ENCODE peak calls at places on chromosome 19, in seven cellular contexts. O, B, Z, A, K, G and Y are unnamed samples.

GRCh38 chr19:3725640-3726310 is 17.6 kb downstream of the TJP3 start:
- DNase-seq in K (no peak), A (no peak), O (peak; percentile 66), B (no peak), Z (no peak), G (no peak), Y (no peak)

GRCh38 chr19:50486823-50487515 is 10.3 kb upstream of the GARIN5A start:
- DNase-seq in G (no peak), A (peak; percentile 83), Z (peak; percentile 11), K (no peak), O (no peak), B (peak; percentile 60), Y (no peak)

GRCh38 chr19:12994701-12995595 is at the start of gene NFIX:
- DNase-seq in G (no peak), O (peak; percentile 98), Z (peak; percentile 27), A (peak; percentile 69), B (peak; percentile 65), K (peak; percentile 95), Y (no peak)

GRCh38 chr19:6828306-6828697 is 55.8 kb downstream of the VAV1 start:
- DNase-seq in G (peak; percentile 48), K (peak; percentile 39), B (no peak), Z (no peak), O (no peak), A (peak; percentile 96), Y (no peak)

GRCh38 chr19:1668339-1669123 is 16.1 kb upstream of the TCF3 start:
- DNase-seq in A (no peak), B (peak; percentile 43), Z (no peak), G (no peak), O (peak; percentile 91), K (no peak), Y (peak; percentile 80)

GRCh38 chr19:45782162-45782623 is at the start of gene DMPK:
- DNase-seq in A (no peak), K (peak; percentile 84), Z (no peak), B (no peak), G (no peak), O (peak; percentile 95), Y (no peak)

GRCh38 chr19:50509366-50509765 is 1.6 kb downstream of the JOSD2 start:
- DNase-seq in K (no peak), G (no peak), B (no peak), Z (no peak), O (no peak), A (no peak), Y (no peak)

GRCh38 chr19:22602631-22603272 is 31.4 kb upstream of the ZNF492 start:
- DNase-seq in A (no peak), K (no peak), Z (no peak), O (peak; percentile 58), B (no peak), G (no peak), Y (no peak)

GRCh38 chr19:18636183-18636968 is 452 bp upstream of the KLHL26 start:
- DNase-seq in B (peak; percentile 99), Z (peak; percentile 99), A (peak; percentile 94), G (peak; percentile 83), K (peak; percentile 93), O (peak; percentile 99), Y (peak; percentile 91)

GRCh38 chr19:16062789-16063188 is 13.5 kb upstream of the TPM4 start:
- DNase-seq in O (peak; percentile 60), A (peak; percentile 73), G (no peak), K (no peak), Z (peak; percentile 51), B (peak; percentile 70), Y (no peak)

GRCh38 chr19:55027472-55028337 is 10.4 kb downstream of the GP6 start:
- DNase-seq in B (no peak), A (peak; percentile 32), Z (no peak), O (peak; percentile 68), G (no peak), K (peak; percentile 72), Y (no peak)

GRCh38 chr19:38793186-38793585 is 4.2 kb downstream of the LGALS7B start:
- DNase-seq in Z (no peak), B (no peak), O (peak; percentile 36), K (no peak), A (peak; percentile 12), G (peak; percentile 23), Y (no peak)

GRCh38 chr19:48664476-48664875 is 8.3 kb downstream of the NTN5 start:
- DNase-seq in A (no peak), O (peak; percentile 52), G (no peak), Z (no peak), K (peak; percentile 66), B (no peak), Y (no peak)

GRCh38 chr19:10158071-10158470 is 36.7 kb downstream of the DNMT1 start:
- DNase-seq in B (no peak), A (no peak), G (no peak), O (no peak), K (peak; percentile 45), Z (no peak), Y (no peak)

GRCh38 chr19:7869910-7870511 is 4.2 kb downstream of the PRR36 start:
- DNase-seq in G (no peak), O (peak; percentile 84), A (peak; percentile 87), K (no peak), B (peak; percentile 76), Z (no peak), Y (peak; percentile 80)

GRCh38 chr19:29712744-29713516 is 2.1 kb downstream of the C19orf12 start:
- DNase-seq in O (no peak), K (no peak), Z (no peak), A (no peak), G (no peak), B (no peak), Y (no peak)

GRCh38 chr19:7677664-7678311 is 898 bp downstream of the MCEMP1 start:
- DNase-seq in G (no peak), Z (no peak), A (no peak), B (no peak), K (peak; percentile 46), O (peak; percentile 49), Y (no peak)

GRCh38 chr19:4007836-4008539 is 452 bp downstream of the PIAS4 start:
- DNase-seq in Z (no peak), B (no peak), K (no peak), A (no peak), O (peak; percentile 92), G (no peak), Y (no peak)

GRCh38 chr19:2089727-2090053 is 6.4 kb downstream of the MOB3A start:
- DNase-seq in A (no peak), O (no peak), K (no peak), B (no peak), Z (no peak), G (no peak), Y (no peak)

GRCh38 chr19:52065399-52065798 is 16.8 kb upstream of the ZNF432 start:
- DNase-seq in A (no peak), O (no peak), K (no peak), Z (no peak), B (no peak), G (no peak), Y (no peak)

GRCh38 chr19:1929051-1929742 is 11.8 kb upstream of the CSNK1G2 start:
- DNase-seq in G (no peak), K (peak; percentile 97), A (peak; percentile 76), Z (peak; percentile 80), O (peak; percentile 98), B (peak; percentile 88), Y (peak; percentile 87)

GRCh38 chr19:4974855-4975469 is 6.0 kb downstream of the KDM4B start:
- DNase-seq in O (peak; percentile 5), A (no peak), G (no peak), B (no peak), K (no peak), Z (no peak), Y (no peak)

GRCh38 chr19:43464089-43464775 is 1.2 kb downstream of the LYPD3 start:
- DNase-seq in Z (peak; percentile 71), K (peak; percentile 88), A (no peak), B (peak; percentile 70), G (no peak), O (peak; percentile 87), Y (no peak)

GRCh38 chr19:4802711-4803110 is 11.2 kb downstream of the FEM1A start:
- DNase-seq in Z (no peak), G (no peak), O (no peak), B (no peak), K (no peak), A (no peak), Y (no peak)

GRCh38 chr19:48344892-48345291 is 18.8 kb downstream of the TMEM143 start:
- DNase-seq in O (no peak), B (no peak), A (no peak), G (no peak), K (no peak), Z (no peak), Y (no peak)

GRCh38 chr19:306151-306900 is 15.1 kb upstream of the PLPP2 start:
- DNase-seq in K (no peak), Z (no peak), G (no peak), B (no peak), O (peak; percentile 65), A (no peak), Y (no peak)
- H3K36me3 ChIP-seq in K (peaks cover 19% of the 10 kb centered on the region), Z (no peaks in the 10 kb centered on the region), G (peaks cover 1% of the 10 kb centered on the region), B (peaks cover 31% of the 10 kb centered on the region), O (peaks cover 17% of the 10 kb centered on the region), A (no peaks in the 10 kb centered on the region), Y (peaks cover 2% of the 10 kb centered on the region)

GRCh38 chr19:56538254-56538760 is 441 bp upstream of the ZFP28 start:
- DNase-seq in A (peak; percentile 31), G (peak; percentile 62), O (peak; percentile 99), K (peak; percentile 98), B (peak; percentile 95), Z (peak; percentile 84), Y (peak; percentile 72)

GRCh38 chr19:56538761-56539263 is at the start of gene ZFP28:
- DNase-seq in A (no peak), G (no peak), Z (peak; percentile 60), B (peak; percentile 86), O (peak; percentile 79), K (peak; percentile 96), Y (no peak)

GRCh38 chr19:56537442-56537841 is 1.3 kb upstream of the ZFP28 start:
- DNase-seq in K (no peak), A (no peak), B (no peak), Z (no peak), G (no peak), O (no peak), Y (no peak)
- H3K4me3 ChIP-seq in K (no peak overlapping the region), A (no peak overlapping the region), B (no peak overlapping the region), Z (peak overlapping the region; percentile 95), G (no peak overlapping the region), O (peak overlapping the region; percentile 99), Y (no peak overlapping the region)

GRCh38 chr19:35106291-35106583 is 9.4 kb upstream of the FXYD3 start:
- DNase-seq in K (peak; percentile 71), G (no peak), O (peak; percentile 32), B (no peak), A (no peak), Z (no peak), Y (no peak)
- H3K36me3 ChIP-seq in K (no peaks in the 10 kb centered on the region), G (no peaks in the 10 kb centered on the region), O (no peaks in the 10 kb centered on the region), B (no peaks in the 10 kb centered on the region), A (no peaks in the 10 kb centered on the region), Z (no peaks in the 10 kb centered on the region), Y (no peaks in the 10 kb centered on the region)

DNA sequence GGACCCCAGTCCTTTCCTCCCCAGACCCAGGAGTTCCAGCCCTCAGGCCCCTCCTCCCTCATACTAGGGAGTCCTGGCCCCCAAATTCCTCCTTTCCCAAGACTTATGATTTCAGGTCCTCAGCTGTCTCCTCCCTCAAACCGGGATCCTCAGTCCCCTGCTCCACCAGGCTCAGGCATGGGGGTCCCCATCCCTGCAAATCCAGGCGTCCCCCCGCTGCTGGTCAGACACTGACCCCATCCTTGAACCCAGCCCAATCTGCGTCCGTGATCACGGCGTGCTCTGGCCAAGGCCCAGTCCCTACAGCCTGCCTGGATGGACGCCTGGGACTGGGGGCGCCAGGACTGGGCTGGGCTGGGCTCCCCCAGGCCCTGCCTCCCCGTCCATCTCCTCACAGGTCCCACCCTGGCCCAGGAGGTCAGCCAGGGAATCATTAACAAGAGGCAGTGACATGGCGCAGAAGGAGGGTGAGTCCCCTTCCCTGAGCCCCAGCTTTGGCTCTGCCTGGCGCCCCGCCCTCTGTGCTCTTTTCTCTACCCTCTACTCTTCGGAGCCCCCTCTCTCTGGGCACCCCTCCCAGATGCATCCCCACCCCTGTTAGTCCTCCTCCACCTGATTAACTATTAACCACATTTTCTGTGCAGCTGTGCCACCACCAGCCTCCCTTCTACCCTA is 672 bp downstream of the HPN start:
- DNase-seq in Z (no peak), G (no peak), A (no peak), O (no peak), K (peak; percentile 61), B (no peak), Y (no peak)
- H3K4me3 ChIP-seq in Z (no peak overlapping the region), G (no peak overlapping the region), A (no peak overlapping the region), O (no peak overlapping the region), K (no peak overlapping the region), B (no peak overlapping the region), Y (no peak overlapping the region)